ENCODE peak calls at places on chromosomes 1 and 21, in five cellular contexts. G, V, I, S and Y are unnamed samples.

GRCh38 chr1:67759692-67760029 is 73.6 kb downstream of the GNG12 start:
- DNase-seq in I (no peak), G (no peak), V (no peak), S (no peak), Y (no peak)

GRCh38 chr1:11070876-11071275 is 11.1 kb upstream of the SRM start:
- DNase-seq in S (no peak), I (no peak), V (no peak), G (no peak), Y (peak; percentile 13)

GRCh38 chr1:146034976-146035469 is 13.5 kb upstream of the HJV start:
- DNase-seq in I (no peak), G (peak; percentile 57), S (no peak), V (no peak), Y (no peak)

GRCh38 chr1:79554620-79555160 is 548.2 kb upstream of the ADGRL4 start:
- DNase-seq in G (no peak), S (no peak), V (no peak), I (no peak), Y (no peak)

GRCh38 chr1:1628656-1629429 is 3.1 kb upstream of the MMP23B start:
- DNase-seq in G (peak; percentile 86), I (peak; percentile 17), S (no peak), V (peak; percentile 35), Y (peak; percentile 92)

GRCh38 chr1:77416692-77417450 is 135.1 kb downstream of the AK5 start:
- DNase-seq in V (no peak), I (no peak), S (peak; percentile 40), G (no peak), Y (no peak)

GRCh38 chr1:231803353-231803752 is 176.8 kb downstream of the DISC1 start:
- DNase-seq in V (no peak), I (peak; percentile 47), S (no peak), G (no peak), Y (no peak)

GRCh38 chr21:23725576-23725975 is 1881.7 kb downstream of the MRPL39 start:
- DNase-seq in G (no peak), I (no peak), V (no peak), S (no peak), Y (no peak)

GRCh38 chr1:244865028-244865371 is 657 bp upstream of the HNRNPU start:
- DNase-seq in I (no peak), G (peak; percentile 77), S (peak; percentile 41), V (peak; percentile 25), Y (peak; percentile 73)

GRCh38 chr1:231442735-231443134 is 20.6 kb upstream of the EGLN1 start:
- DNase-seq in V (no peak), I (no peak), S (no peak), G (no peak), Y (no peak)